ENCODE peak calls at places on chromosomes 11 and 22, in seven cellular contexts. J is suprapubic skin, O is esophagus squamous epithelium, F is HCT116, C is HepG2, B is mammary epithelial cell, V is OCI-LY7. E is an unnamed sample.

GRCh38 chr11:20276661-20277000 is 86.9 kb upstream of the HTATIP2 start:
- DNase-seq in J (no peak), O (no peak), F (no peak), C (no peak), B (no peak), V (no peak), E (peak; percentile 31)

GRCh38 chr11:106391771-106392412 is 314.4 kb downstream of the AASDHPPT start:
- DNase-seq in J (no peak), O (no peak), F (no peak), C (no peak), B (peak; percentile 12), V (no peak), E (no peak)

GRCh38 chr11:21511835-21512440 is 680.9 kb upstream of the ANO5 start:
- DNase-seq in J (no peak), O (no peak), F (peak; percentile 3), C (peak; percentile 48), B (peak; percentile 67), V (peak; percentile 39), E (peak; percentile 26)

GRCh38 chr22:21632237-21632895 is at the start of gene CCDC116:
- DNase-seq in J (no peak), O (no peak), F (no peak), C (peak; percentile 81), B (no peak), V (peak; percentile 93), E (no peak)

GRCh38 chr22:20524004-20524481 is 16.6 kb downstream of the MED15 start:
- DNase-seq in J (no peak), O (no peak), F (no peak), C (peak; percentile 85), B (peak; percentile 65), V (peak; percentile 8), E (peak; percentile 83)

GRCh38 chr11:119081682-119082081 is 3.0 kb upstream of the HMBS start:
- DNase-seq in J (no peak), O (no peak), F (no peak), C (no peak), B (no peak), V (no peak), E (no peak)

GRCh38 chr11:23973244-23973643 is 523.6 kb upstream of the LUZP2 start:
- DNase-seq in J (no peak), O (no peak), F (no peak), C (no peak), B (no peak), V (no peak), E (no peak)

GRCh38 chr11:1219836-1220810 is 2.7 kb upstream of the MUC5B start:
- DNase-seq in J (peak; percentile 80), O (no peak), F (no peak), C (peak; percentile 69), B (no peak), V (no peak), E (no peak)

GRCh38 chr11:2570211-2570811 is 125.5 kb downstream of the KCNQ1 start:
- DNase-seq in J (no peak), O (no peak), F (no peak), C (no peak), B (no peak), V (no peak), E (no peak)

GRCh38 chr11:131146817-131147490 is 223.5 kb upstream of the NTM start:
- DNase-seq in J (no peak), O (no peak), F (no peak), C (no peak), B (no peak), V (no peak), E (no peak)

GRCh38 chr11:46248270-46249102 is 29.0 kb upstream of the CREB3L1 start:
- DNase-seq in J (no peak), O (no peak), F (peak; percentile 71), C (peak; percentile 33), B (peak; percentile 91), V (no peak), E (peak; percentile 77)

GRCh38 chr11:65437436-65438227 is 15.0 kb downstream of the NEAT1 start:
- DNase-seq in J (no peak), O (no peak), F (no peak), C (no peak), B (no peak), V (no peak), E (no peak)

GRCh38 chr11:76234704-76235232 is 28.5 kb upstream of the WNT11 start:
- DNase-seq in J (no peak), O (no peak), F (no peak), C (no peak), B (no peak), V (peak; percentile 51), E (no peak)

GRCh38 chr11:109075976-109076375 is 346.0 kb upstream of the C11orf87 start:
- DNase-seq in J (no peak), O (no peak), F (no peak), C (no peak), B (no peak), V (no peak), E (no peak)

GRCh38 chr11:61092908-61093763 is 9.2 kb upstream of the CD5 start:
- DNase-seq in J (no peak), O (no peak), F (no peak), C (no peak), B (no peak), V (no peak), E (no peak)

GRCh38 chr22:28629420-28630184 is 50.0 kb downstream of the TTC28 start:
- DNase-seq in J (no peak), O (no peak), F (peak; percentile 19), C (peak; percentile 4), B (no peak), V (no peak), E (no peak)

GRCh38 chr11:111633756-111634362 is 31.6 kb downstream of the SIK2 start:
- DNase-seq in J (no peak), O (no peak), F (no peak), C (peak; percentile 51), B (peak; percentile 77), V (no peak), E (no peak)

GRCh38 chr11:10728779-10729472 is 22.1 kb upstream of the CTR9 start:
- DNase-seq in J (no peak), O (no peak), F (no peak), C (no peak), B (no peak), V (no peak), E (no peak)

GRCh38 chr11:107545101-107545514 is 20.4 kb downstream of the ALKBH8 start:
- DNase-seq in J (no peak), O (no peak), F (peak; percentile 76), C (no peak), B (peak; percentile 94), V (no peak), E (peak; percentile 65)

GRCh38 chr11:31844351-31844750 is 33.2 kb upstream of the PAX6 start:
- DNase-seq in J (no peak), O (no peak), F (no peak), C (no peak), B (no peak), V (no peak), E (no peak)

GRCh38 chr11:118000850-118001228 is 14.6 kb downstream of the IL10RA start:
- DNase-seq in J (peak; percentile 63), O (no peak), F (no peak), C (no peak), B (no peak), V (no peak), E (no peak)

GRCh38 chr11:19633276-19633675 is 79.4 kb upstream of the NAV2 start:
- DNase-seq in J (peak; percentile 80), O (no peak), F (no peak), C (no peak), B (no peak), V (no peak), E (no peak)

GRCh38 chr11:132717824-132718223 is 814.5 kb downstream of the OPCML start:
- DNase-seq in J (no peak), O (no peak), F (no peak), C (no peak), B (no peak), V (no peak), E (no peak)

GRCh38 chr11:25650319-25650718 is 681.6 kb upstream of the ANO3 start:
- DNase-seq in J (no peak), O (no peak), F (no peak), C (no peak), B (no peak), V (no peak), E (no peak)

GRCh38 chr11:46537851-46538295 is 56.0 kb downstream of the AMBRA1 start:
- DNase-seq in J (no peak), O (no peak), F (peak; percentile 68), C (peak; percentile 79), B (peak; percentile 76), V (peak; percentile 80), E (no peak)

GRCh38 chr11:115716577-115717214 is 212.5 kb upstream of the CADM1 start:
- DNase-seq in J (no peak), O (no peak), F (no peak), C (no peak), B (no peak), V (no peak), E (no peak)

GRCh38 chr22:44003016-44003775 is 20.9 kb upstream of the PARVB start:
- DNase-seq in J (no peak), O (no peak), F (no peak), C (no peak), B (no peak), V (no peak), E (no peak)

GRCh38 chr22:24417901-24418641 is 9.3 kb upstream of the ADORA2A start:
- DNase-seq in J (no peak), O (no peak), F (no peak), C (no peak), B (no peak), V (no peak), E (no peak)

GRCh38 chr11:6418199-6418957 is 516 bp downstream of the APBB1 start:
- DNase-seq in J (no peak), O (no peak), F (no peak), C (no peak), B (no peak), V (no peak), E (no peak)

DNA sequence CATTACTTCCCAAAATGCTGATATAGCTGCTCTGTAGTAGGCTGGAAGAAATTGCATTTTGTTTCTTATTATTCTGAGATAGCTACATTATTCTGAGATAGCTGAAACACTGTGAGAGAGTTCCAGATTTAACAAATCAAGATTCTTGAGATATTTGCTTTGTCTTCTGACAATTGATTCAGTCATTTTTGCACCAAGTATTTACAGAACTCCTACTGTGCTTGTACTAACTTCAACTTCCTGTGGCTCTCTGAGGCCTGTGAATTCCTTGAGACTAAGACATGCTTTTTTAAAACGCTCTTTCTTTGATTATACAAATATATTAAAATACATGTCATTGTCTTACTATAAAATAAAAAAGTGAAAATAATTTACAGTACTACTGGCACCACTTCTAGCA is 52.7 kb downstream of the USP47 start:
- DNase-seq in J (no peak), O (no peak), F (no peak), C (no peak), B (no peak), V (no peak), E (no peak)
- H3K36me3 ChIP-seq in J (peaks cover 28% of the 10 kb centered on the region), O (peaks cover 94% of the 10 kb centered on the region), F (no peaks in the 10 kb centered on the region), C (peaks cover 9% of the 10 kb centered on the region), B (peaks cover 19% of the 10 kb centered on the region), V (peaks cover 31% of the 10 kb centered on the region), E (no peaks in the 10 kb centered on the region)

GRCh38 chr11:95788921-95789505 is 569 bp downstream of the FAM76B start:
- DNase-seq in J (no peak), O (no peak), F (no peak), C (peak; percentile 30), B (peak; percentile 23), V (peak; percentile 63), E (no peak)
- TF ChIP-seq CTCF in J (no peak), O (peak; percentile 8), F (peak; percentile 24), C (peak; percentile 30), B (peak; percentile 21), V (peak; percentile 63), E (peak; percentile 37)

GRCh38 chr22:50471197-50471847 is 3.5 kb downstream of the SBF1 start:
- DNase-seq in J (no peak), O (no peak), F (no peak), C (no peak), B (no peak), V (no peak), E (no peak)
- H3K4me3 ChIP-seq in J (no peak overlapping the region), O (peak overlapping the region; percentile 21), F (no peak overlapping the region), C (no peak overlapping the region), B (no peak overlapping the region), V (peak overlapping the region; percentile 96), E (no peak overlapping the region)

GRCh38 chr11:68266936-68267880 is 4.6 kb downstream of the C11orf24 start:
- DNase-seq in J (no peak), O (no peak), F (no peak), C (no peak), B (no peak), V (peak; percentile 58), E (no peak)
- H3K36me3 ChIP-seq in J (peaks cover 52% of the 10 kb centered on the region), O (peaks cover 60% of the 10 kb centered on the region), F (peaks cover 47% of the 10 kb centered on the region), C (peaks cover 19% of the 10 kb centered on the region), B (peaks cover 9% of the 10 kb centered on the region), V (peaks cover 76% of the 10 kb centered on the region), E (peaks cover 2% of the 10 kb centered on the region)